ENCODE peak calls at places on chromosome 20, in six cellular contexts. Z, A, L, F, G and B are unnamed samples.

GRCh38 chr20:29689411-29690225 is 1567.8 kb upstream of the DEFB115 start:
- DNase-seq in Z (no peak), A (peak; percentile 22), L (no peak), F (no peak), G (peak; percentile 41), B (peak; percentile 32)

GRCh38 chr20:63682384-63683139 is 13.9 kb upstream of the TNFRSF6B start:
- DNase-seq in Z (peak; percentile 97), A (peak; percentile 63), L (peak; percentile 77), F (peak; percentile 95), G (peak; percentile 74), B (no peak)

GRCh38 chr20:48444249-48444648 is 383.6 kb downstream of the PREX1 start:
- DNase-seq in Z (no peak), A (no peak), L (no peak), F (no peak), G (no peak), B (no peak)

GRCh38 chr20:31956556-31957220 is 4.8 kb upstream of the PDRG1 start:
- DNase-seq in Z (no peak), A (no peak), L (no peak), F (no peak), G (no peak), B (no peak)

GRCh38 chr20:51807864-51808263 is 5.5 kb upstream of the SALL4 start:
- DNase-seq in Z (no peak), A (no peak), L (no peak), F (no peak), G (no peak), B (no peak)

GRCh38 chr20:17967595-17968365 is 814 bp downstream of the SNX5 start:
- DNase-seq in Z (no peak), A (no peak), L (no peak), F (peak; percentile 84), G (no peak), B (no peak)

GRCh38 chr20:19626896-19627295 is 131.2 kb upstream of the RIN2 start:
- DNase-seq in Z (no peak), A (no peak), L (no peak), F (no peak), G (no peak), B (no peak)

GRCh38 chr20:45269056-45269455 is 14.7 kb upstream of the SLPI start:
- DNase-seq in Z (no peak), A (no peak), L (no peak), F (no peak), G (no peak), B (no peak)

GRCh38 chr20:57680934-57681914 is 28.6 kb downstream of the PMEPA1 start:
- DNase-seq in Z (no peak), A (no peak), L (peak; percentile 91), F (no peak), G (no peak), B (no peak)

GRCh38 chr20:35269055-35269781 is 8.7 kb downstream of the MMP24OS start:
- DNase-seq in Z (no peak), A (peak; percentile 63), L (no peak), F (peak; percentile 48), G (no peak), B (peak; percentile 68)

GRCh38 chr20:61449916-61450315 is 197.9 kb downstream of the CDH4 start:
- DNase-seq in Z (no peak), A (no peak), L (no peak), F (no peak), G (no peak), B (no peak)

GRCh38 chr20:5642155-5642981 is 107.8 kb upstream of the SHLD1 start:
- DNase-seq in Z (no peak), A (no peak), L (no peak), F (peak; percentile 53), G (no peak), B (peak; percentile 66)

GRCh38 chr20:45497971-45498494 is 17.4 kb downstream of the SPINT3 start:
- DNase-seq in Z (no peak), A (no peak), L (no peak), F (no peak), G (no peak), B (no peak)

GRCh38 chr20:22383156-22383555 is 201.2 kb downstream of the FOXA2 start:
- DNase-seq in Z (no peak), A (no peak), L (no peak), F (no peak), G (no peak), B (no peak)

GRCh38 chr20:24851346-24852019 is 97.6 kb upstream of the CST7 start:
- DNase-seq in Z (no peak), A (no peak), L (no peak), F (no peak), G (no peak), B (no peak)

GRCh38 chr20:54345301-54345724 is 130.1 kb upstream of the DOK5 start:
- DNase-seq in Z (peak; percentile 7), A (no peak), L (no peak), F (peak; percentile 87), G (no peak), B (no peak)

GRCh38 chr20:20528896-20529295 is 161.0 kb downstream of the INSM1 start:
- DNase-seq in Z (no peak), A (no peak), L (no peak), F (no peak), G (no peak), B (no peak)

GRCh38 chr20:2814076-2814475 is 711 bp upstream of the C20orf141 start:
- DNase-seq in Z (no peak), A (no peak), L (no peak), F (no peak), G (no peak), B (no peak)

GRCh38 chr20:18904624-18905023 is 91.0 kb downstream of the SCP2D1 start:
- DNase-seq in Z (peak; percentile 1), A (no peak), L (no peak), F (no peak), G (no peak), B (no peak)

GRCh38 chr20:8756410-8756809 is 312.5 kb upstream of the PLCB4 start:
- DNase-seq in Z (peak; percentile 18), A (no peak), L (no peak), F (peak; percentile 70), G (no peak), B (no peak)

GRCh38 chr20:8527998-8528397 is 395.9 kb downstream of the PLCB1 start:
- DNase-seq in Z (no peak), A (no peak), L (no peak), F (peak; percentile 82), G (no peak), B (no peak)

GRCh38 chr20:43460830-43461200 is 3.1 kb downstream of the SRSF6 start:
- DNase-seq in Z (no peak), A (no peak), L (no peak), F (no peak), G (no peak), B (no peak)

GRCh38 chr20:54197621-54198604 is 10.0 kb upstream of the PFDN4 start:
- DNase-seq in Z (no peak), A (no peak), L (no peak), F (peak; percentile 74), G (no peak), B (no peak)

GRCh38 chr20:43752561-43753301 is 25.9 kb upstream of the GTSF1L start:
- DNase-seq in Z (no peak), A (no peak), L (peak; percentile 88), F (peak; percentile 89), G (peak; percentile 57), B (peak; percentile 68)

GRCh38 chr20:13588049-13588448 is 50.7 kb downstream of the TASP1 start:
- DNase-seq in Z (no peak), A (no peak), L (no peak), F (no peak), G (no peak), B (no peak)

GRCh38 chr20:4272225-4272624 is 256.9 kb upstream of the RNF24 start:
- DNase-seq in Z (no peak), A (no peak), L (no peak), F (peak; percentile 5), G (no peak), B (no peak)

GRCh38 chr20:52972190-52972937 is at the start of gene TSHZ2:
- DNase-seq in Z (no peak), A (peak; percentile 25), L (no peak), F (peak; percentile 73), G (peak; percentile 58), B (no peak)
- TF ChIP-seq CTCF in Z (no peak), A (no peak), L (no peak), F (no peak), G (no peak), B (no peak)

DNA sequence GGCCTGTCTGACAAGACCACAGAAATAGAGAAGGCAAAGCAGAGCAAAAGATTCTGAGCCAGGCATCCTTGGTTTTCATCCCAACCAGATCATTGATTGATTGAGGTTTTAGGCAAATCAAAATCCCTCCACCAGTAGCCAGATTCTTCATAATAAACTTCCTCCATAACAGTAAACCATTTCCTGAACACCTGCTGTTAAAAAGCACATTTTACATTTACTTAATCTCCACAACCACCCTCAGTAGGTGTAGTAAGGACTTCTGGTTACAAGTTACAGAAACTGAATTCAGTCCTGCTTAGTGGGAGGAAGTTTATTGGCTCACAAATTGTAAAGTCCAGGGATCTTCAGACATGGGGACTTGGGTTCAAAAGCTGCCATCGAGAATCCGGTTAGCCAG is 28.3 kb downstream of the EIF2S2 start:
- DNase-seq in Z (no peak), A (no peak), L (no peak), F (no peak), G (no peak), B (no peak)
- H3K36me3 ChIP-seq in Z (peaks cover 19% of the 10 kb centered on the region), A (peaks cover 17% of the 10 kb centered on the region), L (peaks cover 98% of the 10 kb centered on the region), F (peaks cover 18% of the 10 kb centered on the region), G (peaks cover 6% of the 10 kb centered on the region), B (peaks cover 81% of the 10 kb centered on the region)

DNA sequence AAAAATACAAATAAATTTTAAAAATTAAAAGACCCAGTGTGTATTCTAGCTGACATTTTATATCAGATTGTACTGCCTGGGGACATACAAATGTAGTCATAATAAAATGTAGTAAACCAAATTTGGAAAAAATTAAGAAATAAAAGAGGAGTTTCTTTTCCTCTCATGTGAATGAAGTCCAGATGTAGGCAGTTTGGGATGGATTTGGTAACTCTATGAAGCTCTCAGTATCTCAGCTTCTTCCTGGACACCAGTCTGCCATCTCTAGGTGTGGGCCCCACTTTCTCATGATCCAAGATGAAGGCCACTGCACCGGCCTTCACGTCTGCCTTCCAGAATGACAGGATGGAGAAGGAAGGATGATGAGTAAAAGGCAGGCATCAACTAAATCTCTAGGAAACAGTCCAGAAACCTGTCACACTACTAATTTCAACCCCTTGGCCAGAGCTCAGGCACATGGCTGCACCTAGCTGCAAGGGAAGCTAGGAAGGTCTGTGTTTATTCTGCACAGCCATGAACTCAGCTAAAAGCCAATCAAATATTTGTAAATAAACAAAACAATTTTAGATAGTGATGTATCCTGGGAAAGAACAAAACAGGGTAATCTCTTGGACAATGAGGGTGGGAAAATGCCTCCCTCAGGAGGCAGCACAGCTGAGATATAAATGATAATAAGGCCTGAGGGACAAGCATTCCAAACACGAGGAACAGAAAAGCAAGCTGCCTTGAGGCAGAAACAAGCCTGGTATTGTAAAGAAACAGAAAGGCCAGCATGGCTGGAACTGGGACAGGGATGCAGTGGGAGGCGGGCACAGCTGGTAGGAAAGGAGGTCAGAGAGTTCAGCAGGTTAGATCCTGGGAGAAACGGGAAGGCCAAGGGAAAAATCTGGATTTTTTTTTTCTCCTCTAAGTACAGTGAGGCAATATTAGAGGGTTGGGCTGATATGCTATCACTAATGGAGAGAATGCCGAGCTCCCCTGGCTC is 88.5 kb upstream of the PTPN1 start:
- DNase-seq in Z (no peak), A (no peak), L (no peak), F (no peak), G (no peak), B (no peak)
- TF ChIP-seq CTCF in Z (no peak), A (no peak), L (no peak), F (no peak), G (no peak), B (no peak)

DNA sequence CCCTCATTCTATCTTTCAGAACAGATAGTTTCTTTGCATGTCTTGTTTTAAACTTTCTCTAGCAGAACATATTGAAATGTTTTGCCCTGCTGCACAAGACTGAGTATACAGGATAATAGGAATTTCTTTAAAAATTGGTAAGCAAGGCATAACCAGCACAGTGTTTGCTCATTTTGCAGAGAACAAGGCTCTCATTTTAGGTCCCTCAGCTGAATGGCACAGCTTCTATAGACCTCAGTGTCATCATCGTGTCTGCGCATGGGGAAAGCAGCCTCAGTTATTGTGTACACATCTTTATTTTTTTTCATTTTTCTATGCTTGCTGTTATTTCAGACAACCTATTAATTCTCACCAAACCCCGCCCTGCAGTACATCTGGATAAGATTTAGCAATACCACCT is 35.7 kb downstream of the TTI1 start:
- DNase-seq in Z (no peak), A (no peak), L (no peak), F (no peak), G (no peak), B (no peak)
- H3K36me3 ChIP-seq in Z (peaks cover 44% of the 10 kb centered on the region), A (peaks cover 35% of the 10 kb centered on the region), L (peaks cover 93% of the 10 kb centered on the region), F (peaks cover 15% of the 10 kb centered on the region), G (no peaks in the 10 kb centered on the region), B (peaks cover 81% of the 10 kb centered on the region)